ENCODE peak calls at places on chromosomes 7 and 10, in ten cellular contexts. I is RWPE1, O is right lobe of liver, D is psoas muscle, K is GM12865, J is HFF-Myc, Z is retinal pigment epithelial cell, U is brain microvascular endothelial cell, T is GM13976, L is GM13977. P is an unnamed sample.

GRCh38 chr10:70568113-70568512 is 34.4 kb downstream of the PRF1 start:
- DNase-seq in I (no peak), O (no peak), D (no peak), K (no peak), J (no peak), Z (no peak), U (no peak), T (no peak), L (no peak), P (no peak)

GRCh38 chr7:138014686-138015085 is 12.8 kb upstream of the CREB3L2 start:
- DNase-seq in I (no peak), O (no peak), D (no peak), K (no peak), J (no peak), Z (no peak), U (no peak), T (no peak), L (no peak), P (no peak)

GRCh38 chr7:107014381-107015023 is 30.0 kb upstream of the PRKAR2B start:
- DNase-seq in I (no peak), O (no peak), D (no peak), K (no peak), J (peak; percentile 11), Z (peak; percentile 31), U (no peak), T (no peak), L (no peak), P (no peak)

GRCh38 chr7:37220664-37221063 is 228.0 kb downstream of the ELMO1 start:
- DNase-seq in I (no peak), O (no peak), D (no peak), K (no peak), J (no peak), Z (no peak), U (no peak), T (no peak), L (no peak), P (no peak)

GRCh38 chr7:133718131-133718530 is 409.0 kb upstream of the LRGUK start:
- DNase-seq in I (no peak), O (no peak), D (no peak), K (no peak), J (no peak), Z (no peak), U (no peak), T (no peak), L (no peak), P (no peak)

GRCh38 chr10:122112021-122112616 is 123.2 kb downstream of the TACC2 start:
- DNase-seq in I (no peak), O (no peak), D (no peak), K (peak; percentile 18), J (no peak), Z (no peak), U (peak; percentile 45), T (peak; percentile 40), L (peak; percentile 51), P (no peak)

GRCh38 chr10:17801507-17801906 is 7.6 kb upstream of the MRC1 start:
- DNase-seq in I (no peak), O (no peak), D (no peak), K (no peak), J (no peak), Z (no peak), U (no peak), T (no peak), L (no peak), P (no peak)

GRCh38 chr7:129462445-129462844 is 28.2 kb downstream of the STRIP2 start:
- DNase-seq in I (no peak), O (no peak), D (no peak), K (no peak), J (no peak), Z (no peak), U (no peak), T (no peak), L (no peak), P (no peak)

DNA sequence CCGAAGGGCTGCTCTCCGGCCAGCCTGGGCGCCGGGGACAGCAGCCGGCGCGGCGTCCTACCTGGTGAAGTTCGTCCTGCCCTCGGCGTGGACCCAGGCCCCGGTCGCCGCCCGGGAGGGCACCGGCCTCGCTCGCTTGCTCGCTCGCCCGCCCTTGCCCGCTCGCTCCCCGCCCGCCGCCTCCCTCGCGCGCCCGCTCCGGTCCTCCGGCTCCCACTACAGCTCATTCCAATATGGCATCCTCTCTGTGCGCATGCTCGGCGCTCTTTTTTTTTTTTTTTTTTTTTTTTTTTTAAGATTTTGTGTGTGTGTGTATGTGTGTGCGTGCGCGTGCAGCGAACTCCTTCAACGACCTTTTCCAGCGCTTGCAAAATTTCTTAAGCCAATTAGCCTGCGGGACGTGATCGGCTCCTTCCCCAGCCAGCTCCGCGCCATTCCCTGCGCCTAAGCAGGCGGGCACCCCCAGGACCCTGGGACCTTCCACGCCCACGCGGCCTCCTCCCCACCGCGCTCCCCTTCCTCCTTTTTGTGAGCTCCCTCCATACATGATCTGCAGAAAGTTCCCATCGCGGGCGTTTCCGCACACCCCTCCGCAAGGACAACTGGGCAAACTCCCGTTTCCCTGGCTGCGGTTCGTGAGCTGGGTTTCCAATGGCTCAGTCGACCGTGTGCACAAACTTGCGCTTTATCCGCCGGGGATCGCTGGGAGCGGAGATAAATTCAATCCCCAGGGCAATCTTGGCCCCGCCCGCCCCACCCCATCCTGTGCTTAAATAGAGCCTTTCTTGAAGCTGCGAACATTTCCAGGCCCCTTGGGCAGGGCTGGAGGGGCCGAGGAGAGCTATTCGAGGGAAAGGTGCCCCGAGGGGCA is at the start of gene SFMBT2:
- DNase-seq in I (peak; percentile 74), O (peak; percentile 71), D (peak; percentile 64), K (peak; percentile 85), J (peak; percentile 10), Z (peak; percentile 26), U (peak; percentile 9), T (peak; percentile 87), L (peak; percentile 90), P (no peak)
- TF ChIP-seq CTCF in I (no peak), O (no peak), D (peak; percentile 5), K (no peak), J (no peak), Z (peak; percentile 10), U (peak; percentile 24), T (no peak), L (no peak), P (no peak)

DNA sequence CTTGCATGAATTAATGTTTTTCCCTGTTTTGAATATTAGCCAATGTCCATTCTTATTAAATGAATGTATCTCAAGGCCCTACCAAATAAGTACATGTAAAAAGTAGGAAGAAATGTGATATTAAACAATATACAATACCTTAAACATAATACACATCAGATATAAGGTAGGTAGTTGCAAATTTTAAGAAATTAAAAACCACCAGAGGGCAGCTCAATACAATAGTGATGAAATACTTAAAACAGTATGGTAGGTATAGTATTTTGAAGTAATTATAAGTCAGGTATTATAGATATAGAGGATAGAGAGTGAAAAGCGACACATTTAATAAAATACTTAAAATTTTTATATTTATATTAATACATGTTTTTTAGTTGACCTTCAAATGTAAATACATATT is 43.6 kb upstream of the CDK14 start:
- DNase-seq in I (peak; percentile 21), O (no peak), D (no peak), K (no peak), J (no peak), Z (no peak), U (no peak), T (no peak), L (peak; percentile 23), P (no peak)
- TF ChIP-seq CTCF in I (peak; percentile 51), O (peak; percentile 46), D (peak; percentile 53), K (no peak), J (no peak), Z (no peak), U (no peak), T (no peak), L (no peak), P (no peak)

GRCh38 chr10:114937962-114938817 is at the start of gene TRUB1:
- DNase-seq in I (peak; percentile 92), O (peak; percentile 96), D (peak; percentile 92), K (peak; percentile 95), J (peak; percentile 85), Z (peak; percentile 90), U (peak; percentile 98), T (peak; percentile 88), L (peak; percentile 84), P (peak; percentile 98)

GRCh38 chr10:114933588-114933987 is 4.4 kb upstream of the TRUB1 start:
- DNase-seq in I (peak; percentile 53), O (no peak), D (no peak), K (no peak), J (no peak), Z (no peak), U (peak; percentile 47), T (no peak), L (no peak), P (no peak)

GRCh38 chr10:114943000-114943399 is 5.0 kb downstream of the TRUB1 start:
- DNase-seq in I (no peak), O (no peak), D (peak; percentile 25), K (no peak), J (no peak), Z (no peak), U (no peak), T (no peak), L (no peak), P (no peak)

GRCh38 chr10:114940735-114941134 is 2.7 kb downstream of the TRUB1 start:
- DNase-seq in I (no peak), O (no peak), D (no peak), K (no peak), J (no peak), Z (no peak), U (no peak), T (no peak), L (no peak), P (no peak)

GRCh38 chr10:114938818-114939193 is 811 bp downstream of the TRUB1 start:
- DNase-seq in I (no peak), O (no peak), D (no peak), K (no peak), J (no peak), Z (no peak), U (no peak), T (no peak), L (no peak), P (no peak)
- TF ChIP-seq CTCF in I (no peak), O (no peak), D (no peak), K (no peak), J (no peak), Z (no peak), U (no peak), T (no peak), L (no peak), P (no peak)

GRCh38 chr10:51999089-51999488 is 299.7 kb upstream of the CSTF2T start:
- DNase-seq in I (no peak), O (no peak), D (no peak), K (no peak), J (peak; percentile 22), Z (no peak), U (no peak), T (no peak), L (no peak), P (no peak)

GRCh38 chr10:52007091-52007490 is 307.0 kb upstream of the DKK1 start:
- DNase-seq in I (no peak), O (no peak), D (no peak), K (no peak), J (no peak), Z (no peak), U (no peak), T (no peak), L (no peak), P (no peak)

DNA sequence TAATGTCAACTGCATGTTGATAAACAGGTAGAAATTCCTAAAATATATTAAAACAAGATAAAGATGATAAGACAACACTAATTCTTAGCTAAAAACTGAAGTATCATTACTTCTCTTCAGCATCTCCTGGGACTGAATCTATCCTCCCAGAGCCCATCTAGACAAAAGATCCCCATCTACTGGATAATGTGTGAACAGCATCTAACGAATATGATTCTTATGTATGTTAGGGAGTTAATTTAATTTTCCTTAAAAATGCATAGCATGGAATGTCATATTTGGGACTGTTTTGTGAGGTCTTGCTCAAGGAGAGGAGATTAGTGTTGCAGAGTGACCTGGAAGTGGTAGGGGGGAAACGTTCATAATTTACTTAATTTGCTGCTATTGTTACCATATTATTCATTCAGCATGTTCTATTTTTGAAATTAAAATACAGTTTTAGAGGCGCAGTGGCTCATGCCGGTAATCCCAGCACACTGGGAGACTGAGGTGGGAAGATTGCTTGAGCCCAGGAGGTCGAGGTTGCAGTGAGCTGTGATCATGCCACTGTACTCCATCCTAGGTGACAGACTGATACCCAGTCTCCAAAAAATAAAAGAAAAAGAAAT is 305.1 kb upstream of the CSTF2T start:
- DNase-seq in I (peak; percentile 44), O (no peak), D (no peak), K (peak; percentile 28), J (peak; percentile 33), Z (peak; percentile 5), U (peak; percentile 27), T (peak; percentile 27), L (peak; percentile 22), P (no peak)
- TF ChIP-seq CTCF in I (peak; percentile 67), O (peak; percentile 60), D (peak; percentile 56), K (peak; percentile 42), J (peak; percentile 54), Z (peak; percentile 68), U (peak; percentile 64), T (no peak), L (peak; percentile 54), P (no peak)

P was measured in lower leg skin.